ENCODE peak calls at places on chromosome 5, in ten cellular contexts. F is CD4-positive, CD25-positive, alpha-beta regulatory T cell; I is breast epithelium; A is lower lobe of right lung; H is IMR-90; R is hepatocyte; Y is AG04450; J is Panc1; U is CD8-positive, alpha-beta T cell; T is uterus. M is an unnamed sample.
A peak's percentile ranks its signal among the peaks of the same experiment; 100 is the strongest.

GRCh38 chr5:178496661-178497060 is 93.5 kb downstream of the COL23A1 start:
- DNase-seq in F (no peak), I (no peak), A (no peak), H (no peak), R (no peak), Y (no peak), J (no peak), U (no peak), T (no peak), M (no peak)

GRCh38 chr5:124056326-124057160 is 544.6 kb downstream of the CSNK1G3 start:
- DNase-seq in F (no peak), I (no peak), A (peak; percentile 51), H (no peak), R (no peak), Y (no peak), J (no peak), U (no peak), T (no peak), M (no peak)

GRCh38 chr5:2848634-2849033 is 97.2 kb upstream of the IRX2 start:
- DNase-seq in F (no peak), I (no peak), A (no peak), H (no peak), R (no peak), Y (no peak), J (no peak), U (no peak), T (no peak), M (no peak)

GRCh38 chr5:7679663-7680062 is 171.3 kb downstream of the CFAP90 start:
- DNase-seq in F (no peak), I (no peak), A (no peak), H (no peak), R (no peak), Y (no peak), J (no peak), U (no peak), T (no peak), M (no peak)

GRCh38 chr5:130762031-130762430 is 403.0 kb downstream of the HINT1 start:
- DNase-seq in F (no peak), I (no peak), A (no peak), H (no peak), R (peak; percentile 9), Y (no peak), J (no peak), U (no peak), T (no peak), M (no peak)

GRCh38 chr5:144798595-144798994 is 627.9 kb downstream of the KCTD16 start:
- DNase-seq in F (no peak), I (no peak), A (no peak), H (no peak), R (no peak), Y (no peak), J (no peak), U (no peak), T (no peak), M (no peak)

GRCh38 chr5:114305402-114306207 is 56.3 kb upstream of the KCNN2 start:
- DNase-seq in F (no peak), I (no peak), A (no peak), H (peak; percentile 74), R (peak; percentile 53), Y (peak; percentile 30), J (peak; percentile 8), U (no peak), T (no peak), M (no peak)

GRCh38 chr5:75140277-75140676 is 87.9 kb upstream of the GCNT4 start:
- DNase-seq in F (no peak), I (no peak), A (no peak), H (no peak), R (no peak), Y (no peak), J (no peak), U (no peak), T (no peak), M (no peak)

GRCh38 chr5:95957804-95958203 is 3.8 kb downstream of the ELL2 start:
- DNase-seq in F (no peak), I (no peak), A (no peak), H (no peak), R (no peak), Y (no peak), J (no peak), U (no peak), T (no peak), M (no peak)

GRCh38 chr5:6236858-6237481 is 141.4 kb downstream of the MED10 start:
- DNase-seq in F (no peak), I (no peak), A (no peak), H (no peak), R (no peak), Y (no peak), J (no peak), U (no peak), T (no peak), M (no peak)

GRCh38 chr5:179331591-179331990 is 13.7 kb downstream of the ADAMTS2 start:
- DNase-seq in F (no peak), I (no peak), A (no peak), H (no peak), R (peak; percentile 52), Y (no peak), J (no peak), U (no peak), T (no peak), M (peak; percentile 21)

GRCh38 chr5:137778772-137779564 is 24.8 kb upstream of the HNRNPA0 start:
- DNase-seq in F (peak; percentile 22), I (no peak), A (no peak), H (peak; percentile 39), R (peak; percentile 55), Y (no peak), J (peak; percentile 27), U (no peak), T (no peak), M (no peak)

GRCh38 chr5:91090995-91091394 is 292.1 kb downstream of the ARRDC3 start:
- DNase-seq in F (no peak), I (no peak), A (no peak), H (no peak), R (no peak), Y (no peak), J (no peak), U (no peak), T (no peak), M (no peak)

GRCh38 chr5:145499483-145499882 is 335.7 kb downstream of the PRELID2 start:
- DNase-seq in F (no peak), I (no peak), A (no peak), H (peak; percentile 39), R (no peak), Y (no peak), J (no peak), U (no peak), T (no peak), M (no peak)

GRCh38 chr5:177378884-177379883 is 5.0 kb upstream of the SLC34A1 start:
- DNase-seq in F (no peak), I (no peak), A (no peak), H (peak; percentile 97), R (peak; percentile 83), Y (peak; percentile 82), J (no peak), U (no peak), T (no peak), M (no peak)

GRCh38 chr5:41815261-41815660 is 55.0 kb downstream of the OXCT1 start:
- DNase-seq in F (no peak), I (no peak), A (no peak), H (no peak), R (no peak), Y (no peak), J (no peak), U (no peak), T (no peak), M (no peak)
- H3K27ac ChIP-seq in F (no peak overlapping the region), I (no peak overlapping the region), A (no peak overlapping the region), H (no peak overlapping the region), R (no peak overlapping the region), Y (no peak overlapping the region), J (no peak overlapping the region), U (no peak overlapping the region), T (no peak overlapping the region), M (no peak overlapping the region)

GRCh38 chr5:44691811-44692210 is 116.9 kb upstream of the MRPS30 start:
- DNase-seq in F (no peak), I (no peak), A (no peak), H (no peak), R (no peak), Y (no peak), J (no peak), U (no peak), T (no peak), M (no peak)

GRCh38 chr5:44697025-44697424 is 111.7 kb upstream of the MRPS30 start:
- DNase-seq in F (no peak), I (no peak), A (no peak), H (no peak), R (no peak), Y (no peak), J (no peak), U (no peak), T (no peak), M (no peak)

GRCh38 chr5:44695259-44695658 is 113.5 kb upstream of the MRPS30 start:
- DNase-seq in F (no peak), I (no peak), A (no peak), H (no peak), R (no peak), Y (no peak), J (no peak), U (no peak), T (no peak), M (no peak)
- H3K4me3 ChIP-seq in F (no peak overlapping the region), I (no peak overlapping the region), A (no peak overlapping the region), H (no peak overlapping the region), R (no peak overlapping the region), Y (no peak overlapping the region), J (no peak overlapping the region), U (no peak overlapping the region), T (no peak overlapping the region), M (no peak overlapping the region)

DNA sequence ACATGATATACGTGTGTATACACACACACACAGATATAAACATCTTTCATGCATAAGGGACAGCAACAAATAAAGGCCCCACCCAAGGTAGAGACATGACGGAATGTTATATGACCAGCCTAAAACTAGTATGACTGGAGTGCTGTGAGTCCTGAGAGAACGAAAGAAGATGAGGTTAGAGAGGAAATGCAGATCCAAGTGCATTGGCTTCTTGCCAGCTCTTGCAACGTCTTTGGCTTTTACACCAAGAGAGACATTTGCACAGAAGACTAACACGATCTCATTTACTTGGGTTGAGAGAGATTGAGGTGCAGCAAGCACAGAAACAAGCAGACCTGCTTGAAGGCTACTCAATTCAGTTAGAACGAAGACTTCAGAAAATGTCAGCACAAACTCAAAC is 23.0 kb downstream of the CDH10 start:
- DNase-seq in F (no peak), I (no peak), A (no peak), H (no peak), R (peak; percentile 52), Y (no peak), J (no peak), U (no peak), T (no peak), M (peak; percentile 34)
- H3K27ac ChIP-seq in F (no peak overlapping the region), I (no peak overlapping the region), A (no peak overlapping the region), H (no peak overlapping the region), R (peak overlapping the region; percentile 25), Y (no peak overlapping the region), J (no peak overlapping the region), U (no peak overlapping the region), T (no peak overlapping the region), M (no peak overlapping the region)

DNA sequence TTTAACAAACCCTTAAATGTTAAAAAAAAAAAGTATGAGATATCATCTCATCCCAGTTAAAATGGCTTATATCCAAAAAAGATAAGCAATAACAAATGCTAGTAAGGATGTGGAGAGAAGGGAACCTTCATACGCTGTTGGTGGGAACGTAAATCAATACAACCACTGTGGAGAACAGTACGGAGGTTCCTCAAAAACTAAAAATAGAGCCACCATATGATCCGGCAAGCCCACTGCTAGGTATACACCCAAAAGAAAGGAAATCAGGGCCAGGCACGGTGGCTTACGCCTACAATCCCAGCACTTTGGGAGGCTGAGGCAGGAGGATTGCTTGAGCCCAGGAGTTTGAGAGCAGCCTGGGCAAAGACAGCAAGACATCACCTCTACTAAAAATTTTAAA is 3.0 kb downstream of the MTMR12 start:
- DNase-seq in F (no peak), I (no peak), A (no peak), H (no peak), R (no peak), Y (no peak), J (no peak), U (no peak), T (no peak), M (no peak)
- H3K4me3 ChIP-seq in F (no peak overlapping the region), I (no peak overlapping the region), A (no peak overlapping the region), H (no peak overlapping the region), R (no peak overlapping the region), Y (no peak overlapping the region), J (no peak overlapping the region), U (no peak overlapping the region), T (no peak overlapping the region), M (no peak overlapping the region)